ENCODE peak calls at places on chromosomes 1 and 21, in eight cellular contexts. One of them, this sample, is unnamed.

GRCh38 chr1:159778266-159778665 is 2.5 kb upstream of the DUSP23 start:
- DNase-seq in Panc1: no peak
- DNase-seq in Caco-2: no peak
- DNase-seq in fibroblast of pulmonary artery: no peak
- DNase-seq in HCT116: no peak
- DNase-seq in epithelial cell of esophagus: no peak
- DNase-seq in neural crest cell: no peak
- DNase-seq in ovary: no peak
- DNase-seq in this sample: no peak

GRCh38 chr21:32131164-32131563 is 147.7 kb downstream of the MIS18A start:
- DNase-seq in Panc1: no peak
- DNase-seq in HCT116: no peak
- DNase-seq in neural crest cell: no peak
- DNase-seq in ovary: no peak
- DNase-seq in Caco-2: no peak
- DNase-seq in epithelial cell of esophagus: no peak
- DNase-seq in fibroblast of pulmonary artery: no peak
- DNase-seq in this sample: no peak

GRCh38 chr1:172421974-172422604 is 1.6 kb downstream of the C1orf105 start:
- DNase-seq in ovary: no peak
- DNase-seq in neural crest cell: no peak
- DNase-seq in Panc1: no peak
- DNase-seq in epithelial cell of esophagus: no peak
- DNase-seq in Caco-2: no peak
- DNase-seq in fibroblast of pulmonary artery: no peak
- DNase-seq in HCT116: no peak
- DNase-seq in this sample: no peak

GRCh38 chr1:173489149-173489600 is 12.0 kb downstream of the PRDX6 start:
- DNase-seq in epithelial cell of esophagus: peak; percentile 77
- DNase-seq in fibroblast of pulmonary artery: peak; percentile 27
- DNase-seq in Caco-2: peak; percentile 80
- DNase-seq in ovary: no peak
- DNase-seq in Panc1: no peak
- DNase-seq in HCT116: no peak
- DNase-seq in neural crest cell: no peak
- DNase-seq in this sample: no peak

GRCh38 chr1:193338194-193338593 is 151.8 kb upstream of the B3GALT2 start:
- DNase-seq in HCT116: no peak
- DNase-seq in ovary: no peak
- DNase-seq in epithelial cell of esophagus: peak; percentile 36
- DNase-seq in Panc1: no peak
- DNase-seq in Caco-2: no peak
- DNase-seq in fibroblast of pulmonary artery: no peak
- DNase-seq in neural crest cell: no peak
- DNase-seq in this sample: no peak

GRCh38 chr1:237864338-237865244 is 26.1 kb downstream of the ZP4 start:
- DNase-seq in ovary: peak; percentile 61
- DNase-seq in neural crest cell: peak; percentile 66
- DNase-seq in HCT116: no peak
- DNase-seq in Caco-2: peak; percentile 58
- DNase-seq in fibroblast of pulmonary artery: peak; percentile 19
- DNase-seq in epithelial cell of esophagus: peak; percentile 32
- DNase-seq in Panc1: peak; percentile 15
- DNase-seq in this sample: peak; percentile 33

GRCh38 chr21:44999428-44999971 is 59.7 kb downstream of the SLX9 start:
- DNase-seq in ovary: peak; percentile 10
- DNase-seq in epithelial cell of esophagus: no peak
- DNase-seq in Panc1: no peak
- DNase-seq in HCT116: no peak
- DNase-seq in Caco-2: no peak
- DNase-seq in fibroblast of pulmonary artery: no peak
- DNase-seq in neural crest cell: no peak
- DNase-seq in this sample: no peak

GRCh38 chr1:178273707-178274410 is 180.0 kb downstream of the RASAL2 start:
- DNase-seq in HCT116: no peak
- DNase-seq in Panc1: no peak
- DNase-seq in epithelial cell of esophagus: peak; percentile 74
- DNase-seq in ovary: no peak
- DNase-seq in Caco-2: no peak
- DNase-seq in fibroblast of pulmonary artery: no peak
- DNase-seq in neural crest cell: no peak
- DNase-seq in this sample: no peak

GRCh38 chr1:109771712-109772657 is 8.3 kb upstream of the EPS8L3 start:
- DNase-seq in fibroblast of pulmonary artery: no peak
- DNase-seq in Caco-2: no peak
- DNase-seq in neural crest cell: no peak
- DNase-seq in HCT116: no peak
- DNase-seq in Panc1: no peak
- DNase-seq in epithelial cell of esophagus: no peak
- DNase-seq in ovary: peak; percentile 30
- DNase-seq in this sample: no peak

GRCh38 chr1:11804666-11805453 is 904 bp downstream of the MTHFR start:
- DNase-seq in fibroblast of pulmonary artery: peak; percentile 67
- DNase-seq in neural crest cell: no peak
- DNase-seq in epithelial cell of esophagus: peak; percentile 75
- DNase-seq in ovary: peak; percentile 84
- DNase-seq in Panc1: no peak
- DNase-seq in HCT116: no peak
- DNase-seq in Caco-2: no peak
- DNase-seq in this sample: peak; percentile 57

GRCh38 chr1:34884961-34885360 is 25.4 kb upstream of the SMIM12 start:
- DNase-seq in ovary: no peak
- DNase-seq in neural crest cell: no peak
- DNase-seq in Panc1: no peak
- DNase-seq in Caco-2: peak; percentile 38
- DNase-seq in HCT116: peak; percentile 18
- DNase-seq in fibroblast of pulmonary artery: no peak
- DNase-seq in epithelial cell of esophagus: no peak
- DNase-seq in this sample: no peak

DNA sequence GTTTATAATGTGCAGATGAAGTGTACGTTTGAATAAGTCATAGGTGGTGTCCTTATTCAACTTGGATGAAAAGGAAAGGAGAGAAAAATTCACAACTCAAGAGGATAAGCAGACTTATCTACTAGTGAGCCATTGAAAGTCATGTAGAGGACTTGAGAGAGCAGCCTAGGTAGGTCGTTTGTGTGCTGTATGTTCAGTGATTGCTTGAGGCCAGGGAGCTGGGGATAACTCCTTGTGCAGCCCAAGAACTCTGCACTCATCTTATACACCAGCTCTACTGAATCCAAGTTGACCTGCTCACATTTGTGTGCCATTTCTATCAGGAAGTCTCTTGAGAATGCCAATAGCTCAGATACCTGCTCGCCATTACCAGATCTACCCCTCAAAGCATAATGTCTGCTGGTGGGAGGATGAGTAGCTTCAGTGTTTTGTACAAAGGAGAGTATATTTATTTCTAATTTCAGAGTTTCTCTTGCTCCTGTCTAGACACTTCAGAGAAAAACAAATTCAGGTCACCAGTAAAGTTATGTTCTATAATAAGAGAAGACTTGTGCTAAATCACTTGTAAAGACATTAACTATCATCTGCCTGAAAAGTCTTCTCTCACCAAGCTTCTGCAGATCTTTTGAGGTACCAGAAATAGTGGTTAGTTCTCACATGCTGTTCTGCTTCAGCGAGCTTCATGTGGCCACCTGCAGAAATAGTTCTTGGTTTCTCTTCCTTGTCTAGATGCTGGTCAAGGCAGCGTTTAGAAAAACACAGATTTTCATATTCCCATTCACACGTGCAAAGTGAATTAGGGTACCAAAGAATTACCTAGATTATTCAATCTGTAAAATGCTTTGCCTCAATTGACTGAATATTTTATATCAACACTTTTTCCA is 10.8 kb downstream of the S1PR1 start:
- DNase-seq in fibroblast of pulmonary artery: no peak
- DNase-seq in Caco-2: no peak
- DNase-seq in epithelial cell of esophagus: no peak
- DNase-seq in HCT116: no peak
- DNase-seq in Panc1: no peak
- DNase-seq in ovary: no peak
- DNase-seq in neural crest cell: no peak
- DNase-seq in this sample: no peak
- TF ChIP-seq CTCF in fibroblast of pulmonary artery: no peak
- TF ChIP-seq CTCF in Caco-2: no peak
- TF ChIP-seq CTCF in epithelial cell of esophagus: no peak
- TF ChIP-seq CTCF in HCT116: no peak
- TF ChIP-seq CTCF in Panc1: no peak
- TF ChIP-seq CTCF in ovary: no peak
- TF ChIP-seq CTCF in neural crest cell: no peak
- TF ChIP-seq CTCF in this sample: no peak

DNA sequence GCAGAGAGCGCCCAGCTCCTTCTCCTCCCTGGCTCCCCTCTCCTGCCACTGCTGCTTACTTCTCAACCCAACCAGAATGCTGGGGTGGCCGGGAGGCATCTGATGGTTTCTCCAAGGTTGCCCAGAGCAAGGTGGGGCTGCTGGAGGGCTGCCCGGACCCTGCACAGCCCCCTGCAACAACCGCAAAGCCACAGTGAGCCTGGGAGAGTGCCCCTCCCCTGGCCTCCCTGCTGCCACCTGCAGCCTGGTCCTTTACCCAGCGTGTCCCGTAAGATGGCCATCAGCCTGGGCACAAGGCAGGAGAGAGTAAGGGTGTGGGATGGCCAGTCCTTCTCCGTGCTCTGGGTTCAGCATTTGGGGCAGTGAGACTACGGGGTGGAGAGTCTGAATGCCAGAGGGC is 17.0 kb downstream of the MX2 start:
- DNase-seq in fibroblast of pulmonary artery: no peak
- DNase-seq in neural crest cell: no peak
- DNase-seq in epithelial cell of esophagus: no peak
- DNase-seq in Caco-2: no peak
- DNase-seq in ovary: no peak
- DNase-seq in HCT116: no peak
- DNase-seq in Panc1: no peak
- DNase-seq in this sample: no peak
- TF ChIP-seq CTCF in fibroblast of pulmonary artery: no peak
- TF ChIP-seq CTCF in neural crest cell: no peak
- TF ChIP-seq CTCF in epithelial cell of esophagus: no peak
- TF ChIP-seq CTCF in Caco-2: no peak
- TF ChIP-seq CTCF in ovary: no peak
- TF ChIP-seq CTCF in HCT116: no peak
- TF ChIP-seq CTCF in Panc1: no peak
- TF ChIP-seq CTCF in this sample: no peak

GRCh38 chr1:54273092-54273836 is 73.3 kb downstream of the MRPL37 start:
- DNase-seq in epithelial cell of esophagus: no peak
- DNase-seq in neural crest cell: peak; percentile 59
- DNase-seq in ovary: peak; percentile 87
- DNase-seq in HCT116: no peak
- DNase-seq in Panc1: peak; percentile 2
- DNase-seq in fibroblast of pulmonary artery: peak; percentile 72
- DNase-seq in Caco-2: no peak
- DNase-seq in this sample: no peak
- TF ChIP-seq CTCF in epithelial cell of esophagus: peak; percentile 28
- TF ChIP-seq CTCF in neural crest cell: peak; percentile 68
- TF ChIP-seq CTCF in ovary: peak; percentile 62
- TF ChIP-seq CTCF in HCT116: no peak
- TF ChIP-seq CTCF in Panc1: no peak
- TF ChIP-seq CTCF in fibroblast of pulmonary artery: peak; percentile 44
- TF ChIP-seq CTCF in Caco-2: no peak
- TF ChIP-seq CTCF in this sample: no peak

GRCh38 chr21:46546799-46547198 is 58.1 kb downstream of the S100B start:
- DNase-seq in HCT116: no peak
- DNase-seq in ovary: no peak
- DNase-seq in epithelial cell of esophagus: no peak
- DNase-seq in neural crest cell: no peak
- DNase-seq in fibroblast of pulmonary artery: no peak
- DNase-seq in Caco-2: no peak
- DNase-seq in Panc1: no peak
- DNase-seq in this sample: no peak

GRCh38 chr21:46551636-46552241 is 53.1 kb downstream of the S100B start:
- DNase-seq in Panc1: no peak
- DNase-seq in fibroblast of pulmonary artery: no peak
- DNase-seq in ovary: no peak
- DNase-seq in neural crest cell: no peak
- DNase-seq in Caco-2: no peak
- DNase-seq in epithelial cell of esophagus: no peak
- DNase-seq in HCT116: no peak
- DNase-seq in this sample: peak; percentile 67

GRCh38 chr21:46552274-46552673 is 52.6 kb downstream of the S100B start:
- DNase-seq in epithelial cell of esophagus: no peak
- DNase-seq in ovary: no peak
- DNase-seq in Panc1: no peak
- DNase-seq in Caco-2: no peak
- DNase-seq in fibroblast of pulmonary artery: no peak
- DNase-seq in HCT116: no peak
- DNase-seq in neural crest cell: no peak
- DNase-seq in this sample: no peak

GRCh38 chr21:46550511-46550941 is 54.4 kb downstream of the S100B start:
- DNase-seq in neural crest cell: no peak
- DNase-seq in ovary: no peak
- DNase-seq in Caco-2: no peak
- DNase-seq in Panc1: no peak
- DNase-seq in fibroblast of pulmonary artery: no peak
- DNase-seq in HCT116: no peak
- DNase-seq in epithelial cell of esophagus: no peak
- DNase-seq in this sample: peak; percentile 59

GRCh38 chr21:46549650-46550049 is 55.2 kb downstream of the S100B start:
- DNase-seq in neural crest cell: no peak
- DNase-seq in ovary: no peak
- DNase-seq in fibroblast of pulmonary artery: no peak
- DNase-seq in epithelial cell of esophagus: no peak
- DNase-seq in Caco-2: no peak
- DNase-seq in Panc1: no peak
- DNase-seq in HCT116: no peak
- DNase-seq in this sample: no peak
- TF ChIP-seq CTCF in neural crest cell: no peak
- TF ChIP-seq CTCF in ovary: no peak
- TF ChIP-seq CTCF in fibroblast of pulmonary artery: no peak
- TF ChIP-seq CTCF in epithelial cell of esophagus: no peak
- TF ChIP-seq CTCF in Caco-2: no peak
- TF ChIP-seq CTCF in Panc1: no peak
- TF ChIP-seq CTCF in HCT116: no peak
- TF ChIP-seq CTCF in this sample: no peak

GRCh38 chr21:37903396-37903795 is 12.9 kb downstream of the KCNJ6 start:
- DNase-seq in fibroblast of pulmonary artery: no peak
- DNase-seq in Panc1: no peak
- DNase-seq in neural crest cell: no peak
- DNase-seq in epithelial cell of esophagus: no peak
- DNase-seq in ovary: no peak
- DNase-seq in Caco-2: no peak
- DNase-seq in HCT116: no peak
- DNase-seq in this sample: no peak
- TF ChIP-seq CTCF in fibroblast of pulmonary artery: no peak
- TF ChIP-seq CTCF in Panc1: no peak
- TF ChIP-seq CTCF in neural crest cell: no peak
- TF ChIP-seq CTCF in epithelial cell of esophagus: no peak
- TF ChIP-seq CTCF in ovary: no peak
- TF ChIP-seq CTCF in Caco-2: no peak
- TF ChIP-seq CTCF in HCT116: no peak
- TF ChIP-seq CTCF in this sample: no peak

DNA sequence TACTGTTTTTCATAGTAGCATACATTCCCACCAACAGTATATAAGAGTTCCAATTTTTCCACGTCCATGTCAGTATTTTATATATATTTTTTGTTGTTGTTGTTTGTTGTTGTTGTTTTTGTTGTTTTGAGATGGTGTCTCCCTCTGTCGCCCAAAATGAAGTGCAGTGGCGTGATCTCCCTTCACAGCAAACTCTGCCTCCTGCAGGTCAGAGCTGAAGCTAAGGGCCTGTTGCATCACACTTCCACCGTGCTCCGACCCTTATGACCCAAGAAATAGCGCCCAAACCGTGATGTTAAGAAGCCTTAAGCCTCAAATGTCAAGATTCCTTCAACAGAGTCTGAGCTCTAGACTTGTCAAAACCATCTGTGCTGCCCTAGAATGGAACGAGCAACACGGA is 2032.3 kb downstream of the MRPL39 start:
- DNase-seq in ovary: no peak
- DNase-seq in epithelial cell of esophagus: no peak
- DNase-seq in Panc1: no peak
- DNase-seq in neural crest cell: no peak
- DNase-seq in Caco-2: no peak
- DNase-seq in fibroblast of pulmonary artery: no peak
- DNase-seq in HCT116: no peak
- DNase-seq in this sample: no peak
- TF ChIP-seq CTCF in ovary: no peak
- TF ChIP-seq CTCF in epithelial cell of esophagus: no peak
- TF ChIP-seq CTCF in Panc1: no peak
- TF ChIP-seq CTCF in neural crest cell: no peak
- TF ChIP-seq CTCF in Caco-2: no peak
- TF ChIP-seq CTCF in fibroblast of pulmonary artery: no peak
- TF ChIP-seq CTCF in HCT116: no peak
- TF ChIP-seq CTCF in this sample: no peak

This sample was measured in activated CD8-positive, alpha-beta T cell treated with anti-CD3 and anti-CD28 coated beads for 36 hours.